ENCODE peak calls at places on chromosomes 6 and 20, in nine cellular contexts. O is tibial artery, X is fibroblast of mammary gland, Y is BJ, S is cardiac fibroblast, A is heart left ventricle, R is GM06990, H is AG04450, W is neural progenitor cell. U is an unnamed sample.

GRCh38 chr20:8812818-8813217 is 256.1 kb upstream of the PLCB4 start:
- DNase-seq in A (peak; percentile 13), S (no peak), Y (no peak), W (no peak), H (no peak), O (no peak), X (no peak), R (no peak), U (no peak)

GRCh38 chr6:146741609-146742008 is 142.8 kb downstream of the ADGB start:
- DNase-seq in A (no peak), S (no peak), W (no peak), X (peak; percentile 4), H (no peak), O (no peak), Y (peak; percentile 6), R (no peak), U (no peak)

GRCh38 chr6:56541736-56542366 is 100.8 kb downstream of the DST start:
- DNase-seq in A (no peak), H (no peak), Y (no peak), R (peak; percentile 15), O (no peak), X (no peak), S (no peak), W (no peak), U (no peak)

GRCh38 chr20:2122921-2123320 is 21.3 kb downstream of the STK35 start:
- DNase-seq in R (no peak), S (peak; percentile 69), X (peak; percentile 90), H (peak; percentile 81), A (peak; percentile 58), O (peak; percentile 40), Y (no peak), W (no peak), U (no peak)

GRCh38 chr6:168206186-168206585 is 113.4 kb downstream of the DACT2 start:
- DNase-seq in R (no peak), X (no peak), A (no peak), O (peak; percentile 77), S (peak; percentile 5), W (no peak), Y (no peak), H (no peak), U (no peak)

GRCh38 chr6:145483191-145483996 is 251.9 kb downstream of the EPM2A start:
- DNase-seq in A (no peak), Y (no peak), H (no peak), R (no peak), W (no peak), X (peak; percentile 10), S (peak; percentile 9), O (no peak), U (no peak)

GRCh38 chr6:4030672-4031071 is 48.3 kb downstream of the FAM217A start:
- DNase-seq in H (no peak), O (no peak), W (no peak), R (no peak), Y (no peak), S (no peak), X (no peak), A (no peak), U (no peak)

GRCh38 chr6:135738646-135739045 is 112.9 kb upstream of the PDE7B start:
- DNase-seq in R (no peak), X (no peak), O (no peak), S (peak; percentile 6), H (no peak), W (no peak), Y (no peak), A (no peak), U (no peak)

GRCh38 chr6:153965996-153966395 is 73.0 kb upstream of the OPRM1 start:
- DNase-seq in X (peak; percentile 34), R (no peak), H (no peak), S (peak; percentile 8), W (no peak), Y (no peak), O (no peak), A (no peak), U (no peak)

GRCh38 chr20:16036331-16036730 is 536.9 kb downstream of the KIF16B start:
- DNase-seq in Y (no peak), W (no peak), O (no peak), H (no peak), A (no peak), X (no peak), S (no peak), R (no peak), U (no peak)

GRCh38 chr20:34843421-34843820 is 18.0 kb upstream of the NCOA6 start:
- DNase-seq in A (no peak), Y (no peak), S (peak; percentile 17), W (no peak), X (no peak), O (no peak), R (no peak), H (no peak), U (no peak)

GRCh38 chr20:4066551-4066950 is 51.2 kb upstream of the RNF24 start:
- DNase-seq in W (no peak), S (no peak), H (no peak), R (no peak), A (no peak), Y (no peak), O (no peak), X (no peak), U (no peak)

GRCh38 chr20:4063631-4064030 is 48.3 kb upstream of the RNF24 start:
- DNase-seq in S (peak; percentile 71), R (no peak), Y (no peak), H (no peak), A (no peak), X (no peak), W (no peak), O (no peak), U (no peak)

GRCh38 chr20:4067600-4068261 is 52.4 kb upstream of the RNF24 start:
- DNase-seq in S (peak; percentile 51), A (no peak), H (no peak), O (peak; percentile 74), X (peak; percentile 94), Y (no peak), W (no peak), R (no peak), U (no peak)

GRCh38 chr20:4064118-4064962 is 49.0 kb upstream of the RNF24 start:
- DNase-seq in O (peak; percentile 97), A (peak; percentile 94), R (no peak), S (peak; percentile 97), W (peak; percentile 20), H (no peak), X (peak; percentile 99), Y (peak; percentile 78), U (no peak)

DNA sequence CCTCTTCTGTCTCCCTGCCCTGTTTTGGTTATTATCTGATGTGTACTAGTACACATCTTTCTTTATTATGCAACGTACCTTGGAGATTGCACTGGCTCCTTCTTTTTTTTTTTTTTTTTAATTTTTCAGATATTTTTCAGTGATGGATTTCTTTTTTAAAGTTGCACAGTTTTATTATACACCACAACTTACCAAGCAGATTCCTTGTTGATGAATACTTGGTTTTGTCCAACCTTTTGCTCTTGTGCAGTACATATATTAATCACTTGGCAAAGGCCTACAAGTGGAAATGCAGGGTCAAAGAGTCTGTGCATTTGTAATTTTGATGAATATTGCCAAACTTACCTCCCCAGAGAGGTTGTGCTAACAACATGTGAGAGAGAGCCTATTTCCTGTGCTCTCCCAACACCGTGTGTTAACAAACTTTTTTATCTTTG is 50.1 kb upstream of the RNF24 start:
- DNase-seq in S (peak; percentile 85), H (no peak), X (peak; percentile 100), R (no peak), W (no peak), Y (no peak), O (no peak), A (no peak), U (no peak)
- TF ChIP-seq CTCF in S (no peak), H (no peak), X (no peak), R (no peak), W (no peak), Y (no peak), O (no peak), A (no peak), U (no peak)

GRCh38 chr6:100177956-100178355 is 183.9 kb upstream of the MCHR2 start:
- DNase-seq in S (peak; percentile 69), O (no peak), R (no peak), Y (no peak), X (peak; percentile 26), A (no peak), W (no peak), H (no peak), U (no peak)

GRCh38 chr6:100176321-100176950 is 182.4 kb upstream of the MCHR2 start:
- DNase-seq in W (peak; percentile 54), H (peak; percentile 27), X (peak; percentile 76), R (no peak), Y (peak; percentile 53), O (no peak), S (peak; percentile 69), A (peak; percentile 9), U (no peak)

GRCh38 chr6:100173211-100173610 is 179.2 kb upstream of the MCHR2 start:
- DNase-seq in W (no peak), S (no peak), A (no peak), R (no peak), O (no peak), Y (no peak), H (no peak), X (peak; percentile 67), U (no peak)

GRCh38 chr6:100175814-100176275 is 181.8 kb upstream of the MCHR2 start:
- DNase-seq in R (no peak), X (peak; percentile 95), H (peak; percentile 82), Y (peak; percentile 100), A (no peak), W (no peak), O (no peak), S (peak; percentile 87), U (no peak)

DNA sequence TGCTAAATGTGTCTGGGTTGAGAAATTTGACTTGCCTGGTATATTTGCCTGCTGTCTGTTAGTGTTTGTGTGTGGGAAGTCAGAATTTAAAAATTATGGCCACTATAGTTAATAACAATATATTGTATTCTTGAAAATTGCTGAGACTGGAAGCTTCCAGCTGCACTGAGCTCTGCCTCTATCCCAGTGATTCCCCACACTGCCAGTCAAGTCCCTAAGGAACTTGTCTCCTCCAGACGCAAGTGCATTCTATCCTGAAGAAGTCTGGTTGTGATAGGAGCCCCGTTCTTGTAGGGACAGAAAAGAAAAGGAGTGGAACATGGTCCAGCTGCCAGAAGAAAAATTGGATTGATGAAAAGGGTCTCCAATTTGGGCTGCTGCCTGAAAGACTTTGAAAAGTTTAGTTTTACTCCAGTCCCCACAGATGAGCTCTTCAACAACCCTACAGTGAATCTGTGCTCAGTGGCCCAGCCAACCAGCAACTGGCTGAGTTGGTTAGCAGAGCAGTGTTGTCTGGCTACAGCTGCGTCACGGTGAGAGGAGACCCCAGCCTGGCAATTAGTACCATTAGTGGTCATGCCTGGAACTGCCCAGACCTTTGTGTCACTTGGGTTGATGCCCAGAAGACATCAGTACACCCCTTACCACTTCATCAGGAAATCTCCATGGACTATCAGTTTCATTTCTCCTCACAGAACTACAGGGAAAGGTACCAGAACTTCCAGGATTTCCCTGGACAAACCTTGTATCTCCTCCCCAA is 183.1 kb upstream of the MCHR2 start:
- DNase-seq in A (no peak), W (no peak), X (peak; percentile 30), O (no peak), R (no peak), S (no peak), Y (no peak), H (no peak), U (no peak)
- TF ChIP-seq CTCF in A (no peak), W (no peak), X (no peak), O (no peak), R (no peak), S (no peak), Y (no peak), H (no peak), U (no peak)

GRCh38 chr6:73134588-73134987 is 90.7 kb downstream of the KHDC1L start:
- DNase-seq in O (no peak), Y (no peak), X (peak; percentile 28), H (no peak), S (peak; percentile 15), A (no peak), W (peak; percentile 87), R (peak; percentile 51), U (no peak)
- TF ChIP-seq CTCF in O (no peak), Y (peak; percentile 15), X (peak; percentile 46), H (peak; percentile 20), S (peak; percentile 71), A (no peak), W (peak; percentile 81), R (peak; percentile 69), U (peak; percentile 43)

GRCh38 chr6:28771401-28772267 is 152.2 kb downstream of the TRIM27 start:
- DNase-seq in O (no peak), R (no peak), S (no peak), H (no peak), A (no peak), Y (no peak), W (peak; percentile 84), X (no peak), U (no peak)
- TF ChIP-seq CTCF in O (no peak), R (peak; percentile 23), S (no peak), H (no peak), A (no peak), Y (no peak), W (peak; percentile 68), X (no peak), U (no peak)